ENCODE peak calls at places on chromosomes 11 and 22, in nine cellular contexts. M is HS-5; P is activated effector memory CD4-positive, alpha-beta T cell treated with anti-CD3 and anti-CD28 coated beads, Interleukin-2, amount 50 U/mL, for 16 hours; Y is fibroblast of mammary gland; Q is GM13976; W is NCI-H1694; K is fibroblast of lung; X is nucleus accumbens; J is NCI-H510A treated with DMSO at 0.1 percent for 48 hours. G is an unnamed sample.

GRCh38 chr11:118295834-118296454 is 8.6 kb upstream of the CD3E start:
- DNase-seq in W (no peak), Y (peak), J (no peak), M (no peak), P (peak), X (no peak), Q (peak), K (peak), G (no peak)

GRCh38 chr11:69044111-69045013 is 4.4 kb upstream of the TPCN2 start:
- DNase-seq in K (peak), Q (no peak), X (peak), M (no peak), W (peak), P (no peak), J (peak), Y (peak), G (peak)

GRCh38 chr22:43017525-43018290 is 2.8 kb upstream of the PACSIN2 start:
- DNase-seq in M (no peak), X (no peak), P (no peak), Y (no peak), W (no peak), Q (no peak), K (no peak), J (no peak), G (no peak)

GRCh38 chr11:133830931-133831907 is 14.1 kb downstream of the SPATA19 start:
- DNase-seq in M (no peak), J (no peak), W (peak), P (no peak), Y (no peak), K (no peak), Q (no peak), X (no peak), G (no peak)

GRCh38 chr11:19714387-19715363 is 2.0 kb downstream of the NAV2 start:
- DNase-seq in K (peak), J (no peak), Y (peak), M (peak), X (no peak), W (peak), Q (no peak), P (no peak), G (peak)

GRCh38 chr11:70032470-70032795 is 45.7 kb upstream of the ANO1 start:
- DNase-seq in W (no peak), M (no peak), X (no peak), J (no peak), Q (no peak), Y (no peak), P (no peak), K (no peak), G (no peak)

GRCh38 chr11:75174781-75175370 is 24.0 kb downstream of the SLCO2B1 start:
- DNase-seq in P (no peak), K (no peak), J (no peak), Q (no peak), M (peak), Y (peak), W (no peak), X (no peak), G (no peak)

GRCh38 chr11:11476971-11477645 is 124.1 kb upstream of the CSNK2A3 start:
- DNase-seq in M (no peak), K (no peak), J (no peak), Y (no peak), W (no peak), X (peak), Q (no peak), P (no peak), G (no peak)

GRCh38 chr22:46055176-46055850 is 78.4 kb upstream of the WNT7B start:
- DNase-seq in K (no peak), P (peak), J (no peak), M (no peak), Q (no peak), Y (peak), X (no peak), W (no peak), G (no peak)

GRCh38 chr22:49915610-49916009 is 2.6 kb downstream of the ALG12 start:
- DNase-seq in P (no peak), J (no peak), Q (no peak), W (no peak), Y (no peak), K (no peak), X (no peak), M (no peak), G (no peak)

G was measured in SW 1271.